ENCODE peak calls at places on chromosomes 7 and 10, in six cellular contexts. One of them, this sample, is unnamed.

GRCh38 chr7:1137517-1138167 is 22.4 kb downstream of the ZFAND2A start:
- DNase-seq in RWPE1: no peak
- DNase-seq in fibroblast of lung: no peak
- DNase-seq in ovary: no peak
- DNase-seq in pancreas: no peak
- DNase-seq in body of pancreas: no peak
- DNase-seq in this sample: no peak

GRCh38 chr10:14658331-14659122 is 116.2 kb downstream of the FAM107B start:
- DNase-seq in RWPE1: peak
- DNase-seq in ovary: no peak
- DNase-seq in pancreas: no peak
- DNase-seq in body of pancreas: no peak
- DNase-seq in fibroblast of lung: peak
- DNase-seq in this sample: no peak

GRCh38 chr7:157405914-157406810 is 69.4 kb downstream of the DNAJB6 start:
- DNase-seq in ovary: no peak
- DNase-seq in body of pancreas: no peak
- DNase-seq in RWPE1: no peak
- DNase-seq in pancreas: no peak
- DNase-seq in fibroblast of lung: no peak
- DNase-seq in this sample: peak

GRCh38 chr7:132394283-132395003 is 181.8 kb downstream of the PLXNA4 start:
- DNase-seq in fibroblast of lung: no peak
- DNase-seq in ovary: no peak
- DNase-seq in RWPE1: no peak
- DNase-seq in body of pancreas: no peak
- DNase-seq in pancreas: no peak
- DNase-seq in this sample: no peak

GRCh38 chr7:65827366-65827765 is 45.5 kb upstream of the VKORC1L1 start:
- DNase-seq in pancreas: no peak
- DNase-seq in fibroblast of lung: peak
- DNase-seq in RWPE1: no peak
- DNase-seq in ovary: no peak
- DNase-seq in body of pancreas: no peak
- DNase-seq in this sample: no peak

GRCh38 chr7:84218681-84219080 is 24.1 kb upstream of the SEMA3A start:
- DNase-seq in fibroblast of lung: peak
- DNase-seq in ovary: no peak
- DNase-seq in pancreas: no peak
- DNase-seq in RWPE1: no peak
- DNase-seq in body of pancreas: peak
- DNase-seq in this sample: no peak

GRCh38 chr7:20514364-20514763 is 101.1 kb upstream of the ABCB5 start:
- DNase-seq in fibroblast of lung: peak
- DNase-seq in ovary: no peak
- DNase-seq in RWPE1: peak
- DNase-seq in body of pancreas: peak
- DNase-seq in pancreas: peak
- DNase-seq in this sample: peak

GRCh38 chr10:84026821-84027257 is 112.5 kb upstream of the GHITM start:
- DNase-seq in ovary: no peak
- DNase-seq in RWPE1: peak
- DNase-seq in body of pancreas: no peak
- DNase-seq in fibroblast of lung: peak
- DNase-seq in pancreas: peak
- DNase-seq in this sample: no peak

GRCh38 chr10:26269754-26270153 is 53.2 kb downstream of the GAD2 start:
- DNase-seq in body of pancreas: no peak
- DNase-seq in fibroblast of lung: peak
- DNase-seq in pancreas: no peak
- DNase-seq in RWPE1: peak
- DNase-seq in ovary: no peak
- DNase-seq in this sample: no peak

GRCh38 chr7:135833642-135834041 is 85.0 kb upstream of the FAM180A start:
- DNase-seq in pancreas: no peak
- DNase-seq in ovary: no peak
- DNase-seq in fibroblast of lung: no peak
- DNase-seq in body of pancreas: no peak
- DNase-seq in RWPE1: no peak
- DNase-seq in this sample: no peak

DNA sequence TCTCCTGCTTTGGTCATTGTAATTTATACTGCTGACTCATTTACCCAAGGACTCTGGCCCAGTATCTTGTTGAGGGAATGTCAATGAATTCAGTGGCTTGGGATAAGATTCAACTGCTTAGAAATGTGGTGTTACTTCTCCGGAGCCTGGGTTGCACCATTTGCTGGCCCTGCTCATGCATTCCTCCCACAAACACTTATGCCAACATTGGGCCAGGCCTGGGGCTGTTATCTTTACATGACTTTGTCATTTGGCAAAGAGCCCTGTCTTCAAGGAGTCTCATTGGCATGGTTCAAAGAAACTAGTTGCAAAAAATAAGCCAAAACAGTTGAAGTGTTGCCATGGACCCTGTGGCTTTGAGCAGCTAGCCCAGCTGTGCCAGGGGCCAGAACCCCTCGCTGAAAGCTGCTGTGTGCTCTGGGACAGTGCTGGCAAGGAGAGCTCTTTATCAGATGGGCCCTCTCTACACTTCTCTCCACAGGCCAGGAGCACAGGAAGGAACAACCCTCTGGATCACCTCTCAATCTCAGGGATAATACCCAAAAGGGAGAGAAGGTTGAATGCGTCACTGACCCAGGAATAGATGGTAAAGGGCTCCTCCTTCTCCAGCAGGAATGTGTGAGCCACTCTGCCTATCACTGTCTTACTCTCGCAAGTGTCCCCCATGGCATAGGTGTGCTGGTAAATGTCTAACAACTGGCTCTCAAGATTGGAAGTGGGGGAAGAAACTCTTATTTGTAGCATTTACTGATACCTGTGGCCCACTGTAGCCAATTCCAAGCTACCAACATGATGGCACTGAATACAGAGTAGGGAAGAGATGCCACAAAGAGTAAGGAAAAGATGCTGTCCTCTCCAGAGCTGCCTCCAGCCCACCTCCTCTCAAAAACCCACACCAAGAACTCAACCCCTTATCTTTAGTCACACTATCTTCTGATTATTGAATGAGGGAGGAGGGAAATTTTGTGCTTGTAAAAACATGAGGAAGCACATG is 23.5 kb upstream of the PDE1C start:
- DNase-seq in fibroblast of lung: peak
- DNase-seq in pancreas: peak
- DNase-seq in RWPE1: peak
- DNase-seq in ovary: no peak
- DNase-seq in body of pancreas: peak
- DNase-seq in this sample: peak
- H3K27ac ChIP-seq in fibroblast of lung: no peak
- H3K27ac ChIP-seq in pancreas: no peak
- H3K27ac ChIP-seq in RWPE1: peak
- H3K27ac ChIP-seq in ovary: no peak
- H3K27ac ChIP-seq in body of pancreas: no peak
- H3K27ac ChIP-seq in this sample: peak

DNA sequence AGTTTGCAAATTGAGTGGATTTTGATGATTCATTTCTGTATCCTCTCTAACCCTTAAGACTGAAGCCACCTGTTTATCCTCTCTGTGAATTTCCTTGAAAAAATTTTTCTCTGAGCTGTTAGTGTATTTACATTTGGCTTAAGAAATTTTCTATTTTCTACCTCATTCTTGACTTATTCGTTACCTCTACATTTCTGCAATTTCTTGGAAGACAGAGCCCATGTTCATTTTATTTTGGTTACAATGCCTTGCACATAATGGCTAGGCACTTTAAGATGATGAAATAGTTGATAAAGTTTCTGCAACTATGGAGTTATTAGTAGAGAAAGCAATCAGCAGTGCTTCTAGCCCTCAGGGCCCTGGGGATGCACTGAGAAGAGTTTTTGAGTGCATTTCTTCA is 68.4 kb downstream of the CH25H start:
- DNase-seq in fibroblast of lung: no peak
- DNase-seq in pancreas: no peak
- DNase-seq in body of pancreas: no peak
- DNase-seq in ovary: no peak
- DNase-seq in RWPE1: no peak
- DNase-seq in this sample: no peak
- H3K27ac ChIP-seq in fibroblast of lung: no peak
- H3K27ac ChIP-seq in pancreas: no peak
- H3K27ac ChIP-seq in body of pancreas: no peak
- H3K27ac ChIP-seq in ovary: no peak
- H3K27ac ChIP-seq in RWPE1: no peak
- H3K27ac ChIP-seq in this sample: no peak

DNA sequence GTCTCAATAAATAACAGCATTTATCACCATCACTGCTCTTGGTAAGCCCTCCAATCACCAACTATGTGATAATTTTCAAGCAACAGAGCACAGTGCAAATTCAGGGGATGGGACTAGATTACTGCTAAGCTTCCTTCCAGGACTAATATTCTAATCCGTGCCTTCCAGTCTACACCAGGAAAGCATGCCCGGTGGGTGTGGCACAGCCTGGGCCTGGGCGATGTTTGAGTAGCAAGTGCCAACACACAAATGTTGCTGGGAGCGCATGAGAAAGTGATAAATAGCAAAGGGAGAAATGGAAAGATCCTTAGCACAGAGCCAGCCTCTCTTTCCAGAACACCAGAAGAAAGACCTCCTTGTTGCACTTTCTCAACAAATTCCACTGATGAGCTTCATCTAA is 13.5 kb upstream of the TM9SF3 start:
- DNase-seq in fibroblast of lung: no peak
- DNase-seq in body of pancreas: no peak
- DNase-seq in ovary: no peak
- DNase-seq in pancreas: no peak
- DNase-seq in RWPE1: no peak
- DNase-seq in this sample: no peak
- H3K27ac ChIP-seq in fibroblast of lung: no peak
- H3K27ac ChIP-seq in body of pancreas: no peak
- H3K27ac ChIP-seq in ovary: no peak
- H3K27ac ChIP-seq in pancreas: no peak
- H3K27ac ChIP-seq in RWPE1: no peak
- H3K27ac ChIP-seq in this sample: no peak

GRCh38 chr10:62045765-62046521 is 144.4 kb downstream of the ARID5B start:
- DNase-seq in body of pancreas: no peak
- DNase-seq in fibroblast of lung: peak
- DNase-seq in RWPE1: no peak
- DNase-seq in ovary: no peak
- DNase-seq in pancreas: no peak
- DNase-seq in this sample: no peak
- H3K27ac ChIP-seq in body of pancreas: no peak
- H3K27ac ChIP-seq in fibroblast of lung: peak
- H3K27ac ChIP-seq in RWPE1: peak
- H3K27ac ChIP-seq in ovary: no peak
- H3K27ac ChIP-seq in pancreas: no peak
- H3K27ac ChIP-seq in this sample: peak

DNA sequence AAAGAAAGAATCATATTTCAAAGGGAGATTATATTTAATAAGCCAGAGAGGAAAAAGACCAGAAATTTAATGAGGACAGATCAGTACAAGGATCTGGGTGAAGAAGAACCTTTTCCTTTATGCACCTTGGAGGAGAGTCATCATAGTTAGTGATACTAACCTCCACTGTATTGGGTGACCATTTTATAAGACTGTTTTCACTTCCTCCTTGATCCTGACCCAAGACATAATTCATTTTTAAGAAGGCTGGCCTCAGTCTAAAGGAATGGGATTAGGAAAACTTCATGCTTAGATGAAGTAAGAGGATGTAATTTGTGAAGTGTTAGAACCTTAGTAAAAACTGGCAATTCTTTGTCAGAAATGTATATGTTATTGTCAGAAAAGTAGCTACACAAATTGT is 68.6 kb downstream of the ADAM22 start:
- DNase-seq in body of pancreas: no peak
- DNase-seq in fibroblast of lung: no peak
- DNase-seq in ovary: no peak
- DNase-seq in pancreas: no peak
- DNase-seq in RWPE1: no peak
- DNase-seq in this sample: no peak
- H3K27ac ChIP-seq in body of pancreas: no peak
- H3K27ac ChIP-seq in fibroblast of lung: no peak
- H3K27ac ChIP-seq in ovary: no peak
- H3K27ac ChIP-seq in pancreas: no peak
- H3K27ac ChIP-seq in RWPE1: no peak
- H3K27ac ChIP-seq in this sample: no peak

DNA sequence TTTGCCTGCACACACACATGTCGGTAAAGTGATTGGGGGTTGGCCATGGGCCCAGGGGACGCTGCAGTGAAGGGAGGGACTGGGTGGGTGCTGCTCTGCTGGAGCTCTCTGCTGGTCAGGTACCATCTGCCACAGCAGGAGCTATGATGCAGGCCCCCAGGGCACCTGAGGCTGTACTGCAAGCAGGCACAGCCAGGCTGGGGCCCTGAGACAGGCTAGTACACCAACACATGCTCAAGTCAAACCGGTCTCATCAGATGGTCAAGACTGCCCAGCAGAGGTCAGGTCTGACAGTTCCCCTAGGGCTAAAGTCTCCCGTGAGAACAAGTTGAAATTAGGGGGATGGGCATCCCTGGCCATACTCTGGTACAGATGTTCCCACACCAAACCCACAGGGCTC is 118.3 kb upstream of the THSD7A start:
- DNase-seq in body of pancreas: no peak
- DNase-seq in ovary: no peak
- DNase-seq in RWPE1: no peak
- DNase-seq in fibroblast of lung: no peak
- DNase-seq in pancreas: no peak
- DNase-seq in this sample: peak
- H3K27ac ChIP-seq in body of pancreas: no peak
- H3K27ac ChIP-seq in ovary: no peak
- H3K27ac ChIP-seq in RWPE1: no peak
- H3K27ac ChIP-seq in fibroblast of lung: no peak
- H3K27ac ChIP-seq in pancreas: no peak
- H3K27ac ChIP-seq in this sample: no peak

This sample was measured in right cardiac atrium.